ENCODE peak calls at places on chromosomes 16 and 17, in five cellular contexts. One of them, this sample, is unnamed.

GRCh38 chr17:75854881-75855309 is 240 bp downstream of the WBP2 start:
- DNase-seq in esophagus squamous epithelium: no peak
- DNase-seq in uterus: no peak
- DNase-seq in prostate gland: no peak
- DNase-seq in testis: no peak
- DNase-seq in this sample: no peak

GRCh38 chr17:57032343-57032742 is 52.7 kb upstream of the AKAP1 start:
- DNase-seq in esophagus squamous epithelium: no peak
- DNase-seq in testis: peak; percentile 50
- DNase-seq in prostate gland: peak; percentile 80
- DNase-seq in uterus: no peak
- DNase-seq in this sample: no peak

GRCh38 chr17:50044483-50044882 is 11.4 kb upstream of the ITGA3 start:
- DNase-seq in esophagus squamous epithelium: no peak
- DNase-seq in prostate gland: no peak
- DNase-seq in uterus: no peak
- DNase-seq in testis: no peak
- DNase-seq in this sample: no peak

GRCh38 chr16:68884867-68885266 is 41.5 kb downstream of the TANGO6 start:
- DNase-seq in prostate gland: no peak
- DNase-seq in uterus: no peak
- DNase-seq in esophagus squamous epithelium: no peak
- DNase-seq in testis: no peak
- DNase-seq in this sample: no peak

GRCh38 chr17:48547839-48548686 is 3.2 kb upstream of the HOXB2 start:
- DNase-seq in esophagus squamous epithelium: no peak
- DNase-seq in prostate gland: no peak
- DNase-seq in uterus: no peak
- DNase-seq in testis: no peak
- DNase-seq in this sample: no peak

GRCh38 chr16:49701867-49702494 is 153.9 kb downstream of the ZNF423 start:
- DNase-seq in uterus: peak; percentile 82
- DNase-seq in testis: peak; percentile 64
- DNase-seq in prostate gland: peak; percentile 26
- DNase-seq in esophagus squamous epithelium: no peak
- DNase-seq in this sample: peak; percentile 73

GRCh38 chr17:57597531-57598453 is 147.3 kb downstream of the CCDC182 start:
- DNase-seq in esophagus squamous epithelium: no peak
- DNase-seq in uterus: peak; percentile 66
- DNase-seq in prostate gland: peak; percentile 57
- DNase-seq in testis: peak; percentile 74
- DNase-seq in this sample: no peak

GRCh38 chr17:55398689-55399088 is 22.9 kb downstream of the MMD start:
- DNase-seq in prostate gland: no peak
- DNase-seq in esophagus squamous epithelium: no peak
- DNase-seq in testis: no peak
- DNase-seq in uterus: no peak
- DNase-seq in this sample: no peak

GRCh38 chr17:77096570-77097214 is 44.1 kb upstream of the SEC14L1 start:
- DNase-seq in prostate gland: peak; percentile 43
- DNase-seq in testis: peak; percentile 76
- DNase-seq in uterus: peak; percentile 78
- DNase-seq in esophagus squamous epithelium: no peak
- DNase-seq in this sample: no peak

GRCh38 chr16:2526135-2526534 is 5.1 kb downstream of the CEMP1 start:
- DNase-seq in prostate gland: no peak
- DNase-seq in uterus: no peak
- DNase-seq in testis: no peak
- DNase-seq in esophagus squamous epithelium: no peak
- DNase-seq in this sample: no peak

GRCh38 chr16:586047-586644 is 3.7 kb upstream of the RAB40C start:
- DNase-seq in testis: no peak
- DNase-seq in prostate gland: no peak
- DNase-seq in uterus: no peak
- DNase-seq in esophagus squamous epithelium: no peak
- DNase-seq in this sample: no peak

GRCh38 chr16:74896389-74897370 is 88.2 kb downstream of the WDR59 start:
- DNase-seq in testis: no peak
- DNase-seq in uterus: no peak
- DNase-seq in esophagus squamous epithelium: no peak
- DNase-seq in prostate gland: no peak
- DNase-seq in this sample: no peak

GRCh38 chr16:49096191-49096945 is 185.3 kb downstream of the CBLN1 start:
- DNase-seq in esophagus squamous epithelium: no peak
- DNase-seq in prostate gland: no peak
- DNase-seq in testis: no peak
- DNase-seq in uterus: no peak
- DNase-seq in this sample: no peak

GRCh38 chr17:17072546-17072945 is 30.3 kb downstream of the MPRIP start:
- DNase-seq in testis: no peak
- DNase-seq in esophagus squamous epithelium: no peak
- DNase-seq in uterus: no peak
- DNase-seq in prostate gland: no peak
- DNase-seq in this sample: peak; percentile 26

GRCh38 chr16:66324785-66325184 is 41.7 kb upstream of the CDH5 start:
- DNase-seq in esophagus squamous epithelium: no peak
- DNase-seq in uterus: no peak
- DNase-seq in testis: no peak
- DNase-seq in prostate gland: no peak
- DNase-seq in this sample: no peak

GRCh38 chr16:813204-813915 is 12.8 kb upstream of the GNG13 start:
- DNase-seq in testis: peak; percentile 50
- DNase-seq in esophagus squamous epithelium: no peak
- DNase-seq in prostate gland: no peak
- DNase-seq in uterus: no peak
- DNase-seq in this sample: no peak

GRCh38 chr17:64200080-64201042 is 62.7 kb downstream of the TEX2 start:
- DNase-seq in uterus: no peak
- DNase-seq in prostate gland: no peak
- DNase-seq in esophagus squamous epithelium: no peak
- DNase-seq in testis: no peak
- DNase-seq in this sample: no peak

GRCh38 chr16:85719605-85720318 is 31.0 kb upstream of the GINS2 start:
- DNase-seq in uterus: no peak
- DNase-seq in esophagus squamous epithelium: no peak
- DNase-seq in prostate gland: no peak
- DNase-seq in testis: no peak
- DNase-seq in this sample: no peak

GRCh38 chr16:81729451-81729850 is 49.6 kb upstream of the PLCG2 start:
- DNase-seq in esophagus squamous epithelium: no peak
- DNase-seq in uterus: no peak
- DNase-seq in prostate gland: no peak
- DNase-seq in testis: no peak
- DNase-seq in this sample: no peak

GRCh38 chr17:8100149-8100548 is 12.6 kb upstream of the ALOX12B start:
- DNase-seq in prostate gland: no peak
- DNase-seq in esophagus squamous epithelium: no peak
- DNase-seq in uterus: no peak
- DNase-seq in testis: no peak
- DNase-seq in this sample: no peak

GRCh38 chr17:51961689-51962088 is 196.8 kb downstream of the CA10 start:
- DNase-seq in testis: no peak
- DNase-seq in esophagus squamous epithelium: no peak
- DNase-seq in prostate gland: no peak
- DNase-seq in uterus: no peak
- DNase-seq in this sample: no peak

GRCh38 chr17:69492410-69493071 is 78.0 kb downstream of the MAP2K6 start:
- DNase-seq in esophagus squamous epithelium: no peak
- DNase-seq in prostate gland: no peak
- DNase-seq in uterus: no peak
- DNase-seq in testis: no peak
- DNase-seq in this sample: no peak

GRCh38 chr17:50177983-50178834 is 12.4 kb downstream of the SGCA start:
- DNase-seq in uterus: peak; percentile 76
- DNase-seq in testis: peak; percentile 73
- DNase-seq in esophagus squamous epithelium: no peak
- DNase-seq in prostate gland: peak; percentile 84
- DNase-seq in this sample: peak; percentile 95

GRCh38 chr16:66740533-66740932 is 10.9 kb downstream of the DYNC1LI2 start:
- DNase-seq in prostate gland: no peak
- DNase-seq in uterus: no peak
- DNase-seq in esophagus squamous epithelium: no peak
- DNase-seq in testis: no peak
- DNase-seq in this sample: no peak

GRCh38 chr16:23544436-23544835 is 12.7 kb downstream of the EARS2 start:
- DNase-seq in prostate gland: no peak
- DNase-seq in testis: no peak
- DNase-seq in uterus: no peak
- DNase-seq in esophagus squamous epithelium: no peak
- DNase-seq in this sample: no peak

GRCh38 chr16:27088216-27088615 is 21.5 kb downstream of the C16orf82 start:
- DNase-seq in prostate gland: no peak
- DNase-seq in esophagus squamous epithelium: no peak
- DNase-seq in uterus: no peak
- DNase-seq in testis: no peak
- DNase-seq in this sample: no peak

GRCh38 chr17:62882878-62883277 is 74.8 kb upstream of the MARCHF10 start:
- DNase-seq in esophagus squamous epithelium: no peak
- DNase-seq in prostate gland: no peak
- DNase-seq in uterus: no peak
- DNase-seq in testis: no peak
- DNase-seq in this sample: no peak

GRCh38 chr17:48954300-48954755 is 9.7 kb upstream of the SNF8 start:
- DNase-seq in prostate gland: no peak
- DNase-seq in uterus: no peak
- DNase-seq in esophagus squamous epithelium: no peak
- DNase-seq in testis: no peak
- DNase-seq in this sample: no peak

GRCh38 chr17:7224661-7225111 is 4.9 kb downstream of the ACADVL start:
- DNase-seq in esophagus squamous epithelium: no peak
- DNase-seq in prostate gland: no peak
- DNase-seq in uterus: no peak
- DNase-seq in testis: no peak
- DNase-seq in this sample: no peak

GRCh38 chr17:18027280-18027679 is 11.7 kb downstream of the ATPAF2 start:
- DNase-seq in testis: no peak
- DNase-seq in uterus: no peak
- DNase-seq in esophagus squamous epithelium: no peak
- DNase-seq in prostate gland: no peak
- DNase-seq in this sample: no peak

GRCh38 chr17:35731239-35731931 is at the start of gene RASL10B:
- DNase-seq in testis: peak; percentile 73
- DNase-seq in esophagus squamous epithelium: no peak
- DNase-seq in prostate gland: peak; percentile 30
- DNase-seq in uterus: peak; percentile 55
- DNase-seq in this sample: peak; percentile 65

GRCh38 chr17:80891096-80892018 is 100.3 kb upstream of the CHMP6 start:
- DNase-seq in prostate gland: no peak
- DNase-seq in testis: no peak
- DNase-seq in uterus: no peak
- DNase-seq in esophagus squamous epithelium: no peak
- DNase-seq in this sample: peak; percentile 41

GRCh38 chr17:68972119-68972704 is 17.0 kb upstream of the ABCA8 start:
- DNase-seq in testis: peak; percentile 38
- DNase-seq in uterus: no peak
- DNase-seq in prostate gland: no peak
- DNase-seq in esophagus squamous epithelium: no peak
- DNase-seq in this sample: no peak

DNA sequence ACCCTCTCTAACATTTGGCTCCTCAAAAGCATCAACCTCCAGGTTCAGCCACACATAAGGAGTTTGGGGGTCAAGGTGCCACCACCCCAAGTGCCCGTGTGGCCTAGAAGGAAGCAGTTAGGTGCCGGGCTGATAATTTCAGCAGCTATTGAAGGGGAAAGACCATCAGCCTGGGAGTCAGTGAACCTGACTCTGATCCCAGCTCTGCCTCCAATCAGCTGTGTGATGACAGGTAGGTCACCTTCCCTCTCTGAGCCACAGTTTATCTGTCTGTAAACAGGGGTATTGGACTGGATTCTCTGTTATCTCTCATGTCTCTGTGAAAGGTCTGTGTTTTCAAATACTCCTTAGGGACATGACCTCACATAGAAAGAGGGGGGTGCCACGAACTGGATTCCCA is 3.9 kb downstream of the CRHR1 start:
- DNase-seq in esophagus squamous epithelium: no peak
- DNase-seq in testis: no peak
- DNase-seq in uterus: no peak
- DNase-seq in prostate gland: no peak
- DNase-seq in this sample: no peak
- H3K27me3 ChIP-seq in esophagus squamous epithelium: peaks cover 32% of the 10 kb centered on the region
- H3K27me3 ChIP-seq in testis: no peaks in the 10 kb centered on the region
- H3K27me3 ChIP-seq in uterus: no peaks in the 10 kb centered on the region
- H3K27me3 ChIP-seq in prostate gland: no peaks in the 10 kb centered on the region
- H3K27me3 ChIP-seq in this sample: no peaks in the 10 kb centered on the region

GRCh38 chr17:5077781-5078105 is 524 bp upstream of the ZFP3 start:
- DNase-seq in uterus: no peak
- DNase-seq in esophagus squamous epithelium: no peak
- DNase-seq in testis: no peak
- DNase-seq in prostate gland: no peak
- DNase-seq in this sample: no peak
- H3K4me3 ChIP-seq in uterus: peak overlapping the region; percentile 84
- H3K4me3 ChIP-seq in esophagus squamous epithelium: peak overlapping the region; percentile 89
- H3K4me3 ChIP-seq in testis: peak overlapping the region; percentile 86
- H3K4me3 ChIP-seq in prostate gland: peak overlapping the region; percentile 68
- H3K4me3 ChIP-seq in this sample: peak overlapping the region; percentile 50

DNA sequence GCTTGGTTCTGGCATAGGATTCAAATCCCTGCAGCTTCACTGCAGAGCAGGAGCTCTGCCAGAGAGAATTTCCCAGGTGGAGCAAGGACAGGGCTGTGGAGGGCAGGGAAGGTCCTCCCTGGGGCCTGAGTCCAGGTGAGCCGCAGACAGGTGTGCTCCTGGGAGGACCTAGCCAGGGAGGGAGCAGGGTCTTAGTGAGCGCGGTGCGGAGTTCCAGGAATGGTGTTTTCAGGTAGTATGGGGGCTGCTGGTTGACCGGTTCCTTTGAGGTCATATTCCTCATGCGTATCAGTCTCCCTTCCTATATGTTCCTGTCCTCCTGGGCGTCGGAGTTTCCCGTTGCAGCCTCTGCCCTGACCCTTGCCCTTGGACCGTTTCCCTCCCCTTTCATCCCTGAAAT is 813.3 kb downstream of the KCNJ18 start:
- DNase-seq in esophagus squamous epithelium: no peak
- DNase-seq in prostate gland: no peak
- DNase-seq in uterus: no peak
- DNase-seq in testis: no peak
- DNase-seq in this sample: no peak
- H3K9me3 ChIP-seq in esophagus squamous epithelium: peaks cover 33% of the 10 kb centered on the region
- H3K9me3 ChIP-seq in prostate gland: no peaks in the 10 kb centered on the region
- H3K9me3 ChIP-seq in uterus: no peaks in the 10 kb centered on the region
- H3K9me3 ChIP-seq in testis: no peaks in the 10 kb centered on the region
- H3K9me3 ChIP-seq in this sample: no peaks in the 10 kb centered on the region

GRCh38 chr16:57427307-57427706 is 19.9 kb downstream of the CIAPIN1 start:
- DNase-seq in prostate gland: no peak
- DNase-seq in testis: no peak
- DNase-seq in esophagus squamous epithelium: no peak
- DNase-seq in uterus: no peak
- DNase-seq in this sample: no peak

GRCh38 chr16:57424599-57424998 is 20.0 kb downstream of the CCL17 start:
- DNase-seq in uterus: no peak
- DNase-seq in testis: no peak
- DNase-seq in prostate gland: no peak
- DNase-seq in esophagus squamous epithelium: no peak
- DNase-seq in this sample: no peak

GRCh38 chr16:57430955-57431354 is 16.2 kb downstream of the CIAPIN1 start:
- DNase-seq in uterus: no peak
- DNase-seq in esophagus squamous epithelium: no peak
- DNase-seq in testis: no peak
- DNase-seq in prostate gland: no peak
- DNase-seq in this sample: no peak

GRCh38 chr16:57426356-57426755 is 20.8 kb downstream of the CIAPIN1 start:
- DNase-seq in testis: no peak
- DNase-seq in esophagus squamous epithelium: no peak
- DNase-seq in uterus: no peak
- DNase-seq in prostate gland: no peak
- DNase-seq in this sample: no peak

GRCh38 chr16:57427824-57428223 is 19.4 kb downstream of the CIAPIN1 start:
- DNase-seq in uterus: no peak
- DNase-seq in testis: no peak
- DNase-seq in prostate gland: no peak
- DNase-seq in esophagus squamous epithelium: no peak
- DNase-seq in this sample: no peak
- H3K27me3 ChIP-seq in uterus: no peaks in the 10 kb centered on the region
- H3K27me3 ChIP-seq in testis: no peaks in the 10 kb centered on the region
- H3K27me3 ChIP-seq in prostate gland: no peaks in the 10 kb centered on the region
- H3K27me3 ChIP-seq in esophagus squamous epithelium: no peaks in the 10 kb centered on the region
- H3K27me3 ChIP-seq in this sample: no peaks in the 10 kb centered on the region

This sample was measured in aorta.